ENCODE peak calls at places on chromosome 4, in five cellular contexts. X is HepG2, L is mammary epithelial cell, F is OCI-LY7, T is body of pancreas. Y is an unnamed sample.

GRCh38 chr4:46856347-46856746 is 52.7 kb downstream of the COX7B2 start:
- DNase-seq in L (no peak), X (no peak), F (no peak), T (no peak), Y (no peak)

GRCh38 chr4:123832173-123833026 is 435.8 kb downstream of the SPRY1 start:
- DNase-seq in T (no peak), L (peak; percentile 94), F (no peak), X (no peak), Y (peak; percentile 99)

GRCh38 chr4:24209131-24209530 is 319.3 kb upstream of the PPARGC1A start:
- DNase-seq in X (no peak), F (no peak), L (no peak), T (no peak), Y (no peak)

GRCh38 chr4:37631551-37631950 is 54.6 kb downstream of the RELL1 start:
- DNase-seq in F (no peak), T (no peak), X (no peak), L (no peak), Y (no peak)

GRCh38 chr4:158859661-158860060 is 90.8 kb downstream of the FNIP2 start:
- DNase-seq in X (no peak), F (no peak), T (no peak), L (no peak), Y (no peak)

GRCh38 chr4:7043521-7044414 is 596 bp downstream of the TADA2B start:
- DNase-seq in T (peak; percentile 58), F (peak; percentile 68), L (peak; percentile 45), X (no peak), Y (no peak)

GRCh38 chr4:123444298-123444731 is 47.7 kb downstream of the SPRY1 start:
- DNase-seq in F (peak; percentile 91), T (no peak), L (no peak), X (peak; percentile 93), Y (no peak)

GRCh38 chr4:6676722-6677558 is 16.7 kb upstream of the S100P start:
- DNase-seq in F (no peak), X (no peak), T (no peak), L (no peak), Y (no peak)

GRCh38 chr4:81631958-81632439 is 160.3 kb upstream of the RASGEF1B start:
- DNase-seq in X (peak; percentile 49), L (peak; percentile 99), T (no peak), F (peak; percentile 44), Y (peak; percentile 100)

GRCh38 chr4:93203708-93204107 is 624.8 kb upstream of the ATOH1 start:
- DNase-seq in F (no peak), L (peak; percentile 2), X (peak; percentile 6), T (no peak), Y (no peak)

GRCh38 chr4:169791527-169792156 is 33.9 kb upstream of the HPF1 start:
- DNase-seq in X (peak; percentile 54), L (peak; percentile 65), F (no peak), T (peak; percentile 45), Y (peak; percentile 54)

GRCh38 chr4:105548483-105548882 is 3.9 kb upstream of the ARHGEF38 start:
- DNase-seq in F (no peak), T (no peak), L (peak; percentile 84), X (no peak), Y (peak; percentile 82)

GRCh38 chr4:142238589-142238988 is 602.2 kb downstream of the IL15 start:
- DNase-seq in T (no peak), X (no peak), L (peak; percentile 18), F (no peak), Y (no peak)

GRCh38 chr4:87937523-87937922 is 38.0 kb upstream of the SPP1 start:
- DNase-seq in L (no peak), T (no peak), X (no peak), F (no peak), Y (no peak)

GRCh38 chr4:177681902-177682301 is 239.7 kb upstream of the AGA start:
- DNase-seq in F (no peak), X (no peak), T (no peak), L (peak; percentile 38), Y (peak; percentile 18)

GRCh38 chr4:37244583-37245390 is at the start of gene NWD2:
- DNase-seq in L (peak; percentile 16), F (no peak), X (no peak), T (no peak), Y (peak; percentile 22)

GRCh38 chr4:169345207-169345788 is 74.5 kb upstream of the SH3RF1 start:
- DNase-seq in T (no peak), X (no peak), L (peak; percentile 92), F (no peak), Y (no peak)

GRCh38 chr4:733631-733980 is 28.0 kb downstream of the PCGF3 start:
- DNase-seq in L (no peak), X (no peak), T (no peak), F (no peak), Y (no peak)

GRCh38 chr4:109803924-109804571 is 2.2 kb upstream of the CFI start:
- DNase-seq in X (peak; percentile 57), F (peak; percentile 64), L (peak; percentile 36), T (peak; percentile 43), Y (no peak)

DNA sequence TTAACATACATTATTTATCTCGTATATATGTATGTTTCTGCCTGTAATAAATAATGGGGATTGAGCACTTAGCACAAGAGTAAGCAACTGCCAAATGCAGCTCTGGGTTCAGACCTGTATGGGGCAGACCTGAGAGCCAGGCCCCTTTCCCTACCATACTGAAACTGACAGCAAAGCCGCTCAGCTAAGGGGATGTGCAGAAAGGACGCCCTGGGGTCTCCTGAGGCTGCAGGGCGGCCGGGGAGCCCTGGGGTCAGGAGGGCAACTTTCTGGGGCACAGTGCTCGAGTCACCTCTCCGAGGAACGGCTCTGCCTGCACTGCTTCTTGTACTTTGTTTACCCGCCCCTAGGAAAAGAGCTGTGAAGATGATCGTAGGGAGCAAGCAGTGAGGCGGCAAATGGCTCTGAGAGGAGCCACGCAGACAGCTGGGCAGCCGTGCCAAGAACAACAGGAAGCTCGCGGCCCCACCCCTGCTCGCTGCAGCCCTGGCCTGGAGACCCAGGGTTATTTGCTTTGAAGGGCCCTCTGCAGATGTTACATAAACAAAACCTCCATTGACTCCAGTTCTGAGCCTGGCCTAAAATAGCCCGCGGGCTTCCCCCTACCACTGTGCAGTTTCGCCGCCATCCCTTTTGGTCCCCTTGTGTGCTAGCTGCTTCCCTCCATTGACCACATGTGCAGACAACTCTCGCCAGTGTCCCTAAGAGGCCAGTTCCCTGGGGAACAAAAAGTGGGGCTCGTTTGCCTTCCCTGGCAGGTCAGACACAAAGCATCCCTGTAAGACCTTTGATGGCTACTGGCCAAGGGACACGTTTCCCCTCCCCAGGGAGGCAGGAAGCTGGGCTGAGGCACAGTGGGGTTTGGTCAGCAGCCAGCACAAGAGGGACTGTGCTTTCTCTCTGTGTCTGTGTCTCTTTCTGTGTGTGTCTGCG is 111.3 kb upstream of the LNX1 start:
- DNase-seq in F (peak; percentile 87), T (peak; percentile 42), X (peak; percentile 63), L (peak; percentile 52), Y (no peak)
- TF ChIP-seq CTCF in F (peak; percentile 64), T (no peak), X (no peak), L (no peak), Y (peak; percentile 12)

GRCh38 chr4:41359836-41360213 is 103.1 kb downstream of the UCHL1 start:
- DNase-seq in L (no peak), F (no peak), T (no peak), X (no peak), Y (no peak)
- H3K27ac ChIP-seq in L (no peak overlapping the region), F (no peak overlapping the region), T (no peak overlapping the region), X (no peak overlapping the region), Y (no peak overlapping the region)

GRCh38 chr4:2619459-2619858 is 83.0 kb downstream of the FAM193A start:
- DNase-seq in F (no peak), L (no peak), T (no peak), X (no peak), Y (no peak)
- H3K4me1 ChIP-seq in F (no peaks in the 10 kb centered on the region), L (no peaks in the 10 kb centered on the region), T (no peaks in the 10 kb centered on the region), X (peaks cover 39% of the 10 kb centered on the region), Y (peaks cover 15% of the 10 kb centered on the region)

GRCh38 chr4:95156452-95156765 is 392.4 kb downstream of the UNC5C start:
- DNase-seq in X (no peak), T (no peak), F (no peak), L (no peak), Y (no peak)
- TF ChIP-seq CTCF in X (no peak), T (no peak), F (peak; percentile 58), L (no peak), Y (no peak)

DNA sequence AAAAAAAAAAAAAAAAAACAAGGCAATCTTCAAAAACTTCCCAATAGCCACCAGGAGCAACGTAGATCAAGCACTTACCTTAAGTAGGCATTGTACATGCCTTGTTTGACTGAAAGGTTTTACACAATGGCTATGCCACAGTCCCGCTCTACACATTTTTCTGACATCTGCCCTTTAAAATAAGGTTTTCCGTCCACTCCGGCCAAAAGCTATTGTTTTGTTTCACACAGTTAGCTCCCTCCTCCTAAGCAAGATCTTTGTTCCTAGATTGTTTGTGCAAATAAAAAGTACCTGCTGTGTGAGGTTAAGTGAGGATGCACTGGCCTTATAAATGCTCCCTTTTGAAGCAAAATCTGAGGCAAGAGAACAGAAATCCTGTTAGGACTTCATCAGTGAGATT is 11.8 kb downstream of the SCD5 start:
- DNase-seq in F (no peak), X (no peak), L (no peak), T (no peak), Y (no peak)
- H3K27ac ChIP-seq in F (no peak overlapping the region), X (no peak overlapping the region), L (peak overlapping the region; percentile 42), T (no peak overlapping the region), Y (no peak overlapping the region)

GRCh38 chr4:114864060-114864459 is 249.4 kb downstream of the NDST4 start:
- DNase-seq in F (no peak), L (no peak), X (no peak), T (no peak), Y (no peak)

GRCh38 chr4:114870987-114871386 is 242.4 kb downstream of the NDST4 start:
- DNase-seq in T (no peak), X (no peak), F (no peak), L (no peak), Y (no peak)

GRCh38 chr4:114867291-114867690 is 246.1 kb downstream of the NDST4 start:
- DNase-seq in L (no peak), T (no peak), F (no peak), X (no peak), Y (no peak)
- H3K4me1 ChIP-seq in L (no peaks in the 10 kb centered on the region), T (no peaks in the 10 kb centered on the region), F (no peaks in the 10 kb centered on the region), X (no peaks in the 10 kb centered on the region), Y (no peaks in the 10 kb centered on the region)

DNA sequence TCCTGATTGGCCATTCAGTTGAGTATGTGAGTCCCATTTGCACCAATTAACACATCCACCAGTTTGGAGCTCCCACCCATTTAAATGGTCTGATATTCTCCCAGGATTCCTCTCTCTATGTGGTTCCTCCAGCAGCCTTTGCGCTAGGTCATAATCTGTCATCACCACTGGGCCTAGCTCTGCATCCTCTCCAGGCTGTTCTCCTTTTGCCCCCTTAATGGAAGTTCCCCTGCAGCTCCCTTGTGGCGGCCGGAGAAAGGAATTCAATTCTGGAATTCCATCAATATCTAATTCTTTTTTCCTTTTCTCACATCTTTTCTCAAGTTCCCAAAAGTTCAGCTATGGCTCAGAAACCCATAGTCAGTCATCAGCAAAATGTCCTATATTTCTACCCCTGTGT is 2184.4 kb upstream of the AGA start:
- DNase-seq in L (no peak), X (peak; percentile 1), T (no peak), F (no peak), Y (no peak)
- TF ChIP-seq CTCF in L (no peak), X (no peak), T (no peak), F (peak; percentile 30), Y (no peak)